ENCODE peak calls at places on chromosomes 5 and 9, in ten cellular contexts. P is SK-N-SH, U is K562, L is HL-60, Y is breast epithelium, O is HCT116, T is Panc1, D is stomach, M is transverse colon, X is endothelial cell of umbilical vein. Z is an unnamed sample.

GRCh38 chr5:1642221-1642620 is 118.5 kb upstream of the LPCAT1 start:
- DNase-seq in X (no peak), U (no peak), T (no peak), P (no peak), M (no peak), Y (no peak), D (no peak), O (no peak), L (no peak), Z (no peak)

GRCh38 chr9:17135578-17135904 is 701 bp downstream of the CNTLN start:
- DNase-seq in P (no peak), L (no peak), O (no peak), D (no peak), U (no peak), X (peak; percentile 48), Y (peak; percentile 20), M (no peak), T (no peak), Z (no peak)

GRCh38 chr5:6347673-6348072 is 30.7 kb downstream of the MED10 start:
- DNase-seq in P (no peak), D (no peak), U (no peak), T (no peak), Y (no peak), L (no peak), O (no peak), M (no peak), X (no peak), Z (no peak)

GRCh38 chr9:92781902-92782301 is 17.3 kb upstream of the BICD2 start:
- DNase-seq in P (no peak), O (no peak), Y (no peak), D (no peak), U (no peak), T (no peak), M (no peak), L (no peak), X (no peak), Z (no peak)

GRCh38 chr9:124333180-124333579 is 75.4 kb downstream of the NEK6 start:
- DNase-seq in T (no peak), Y (no peak), M (no peak), X (no peak), O (no peak), P (no peak), L (no peak), U (no peak), D (no peak), Z (no peak)

GRCh38 chr5:32506251-32506661 is 61.7 kb upstream of the ZFR start:
- DNase-seq in O (no peak), T (no peak), L (no peak), U (no peak), M (no peak), Y (no peak), P (no peak), X (peak; percentile 86), D (no peak), Z (no peak)

GRCh38 chr9:18614651-18615050 is 140.7 kb downstream of the ADAMTSL1 start:
- DNase-seq in M (no peak), X (no peak), T (no peak), O (no peak), L (no peak), P (no peak), U (no peak), Y (no peak), D (no peak), Z (no peak)

GRCh38 chr9:135591491-135592330 is 30.2 kb downstream of the PAEP start:
- DNase-seq in D (no peak), U (no peak), T (no peak), X (no peak), P (no peak), Y (no peak), L (no peak), O (no peak), M (no peak), Z (no peak)

GRCh38 chr9:68978054-68978453 is 35.9 kb downstream of the PRKACG start:
- DNase-seq in T (no peak), X (no peak), P (no peak), Y (no peak), L (peak; percentile 82), M (no peak), O (no peak), D (no peak), U (no peak), Z (no peak)

GRCh38 chr5:60843693-60844428 is at the start of gene ELOVL7:
- DNase-seq in P (peak; percentile 87), L (peak; percentile 4), D (peak; percentile 79), M (peak; percentile 87), X (peak; percentile 14), T (no peak), Y (peak; percentile 73), U (peak; percentile 80), O (peak; percentile 66), Z (no peak)

GRCh38 chr5:150402901-150403342 is 9.8 kb downstream of the CD74 start:
- DNase-seq in X (no peak), Y (no peak), T (no peak), D (no peak), O (no peak), L (no peak), U (no peak), M (no peak), P (no peak), Z (no peak)
- TF ChIP-seq POLR2AphosphoS5 in X (no peak), Y (no peak), T (no peak), D (no peak), O (no peak), L (no peak), U (no peak), M (no peak), P (no peak), Z (no peak)

GRCh38 chr9:127360829-127361228 is 36.1 kb upstream of the SLC2A8 start:
- DNase-seq in X (no peak), O (peak; percentile 21), T (no peak), D (peak; percentile 20), L (peak; percentile 40), Y (no peak), M (no peak), P (peak; percentile 30), U (peak; percentile 58), Z (no peak)
- H3K27ac ChIP-seq in X (no peak overlapping the region), O (no peak overlapping the region), T (no peak overlapping the region), D (peak overlapping the region; percentile 69), L (peak overlapping the region; percentile 80), Y (no peak overlapping the region), M (peak overlapping the region; percentile 68), P (no peak overlapping the region), U (no peak overlapping the region), Z (no peak overlapping the region)

GRCh38 chr9:70421272-70422180 is 7.1 kb upstream of the KLF9 start:
- DNase-seq in P (no peak), L (no peak), X (peak; percentile 44), M (no peak), O (no peak), D (no peak), U (no peak), T (no peak), Y (peak; percentile 59), Z (no peak)

GRCh38 chr9:70421020-70421271 is 6.5 kb upstream of the KLF9 start:
- DNase-seq in P (no peak), Y (no peak), L (no peak), O (no peak), D (no peak), X (no peak), M (no peak), U (no peak), T (no peak), Z (no peak)

GRCh38 chr9:70418822-70419545 is 4.5 kb upstream of the KLF9 start:
- DNase-seq in T (peak; percentile 50), Y (peak; percentile 98), D (peak; percentile 96), M (peak; percentile 95), U (peak; percentile 90), O (peak; percentile 80), X (peak; percentile 97), L (peak; percentile 88), P (peak; percentile 84), Z (peak; percentile 70)

GRCh38 chr9:70419546-70420266 is 5.2 kb upstream of the KLF9 start:
- DNase-seq in M (peak; percentile 96), D (peak; percentile 97), L (peak; percentile 93), P (peak; percentile 85), O (peak; percentile 85), Y (peak; percentile 97), T (peak; percentile 67), U (peak; percentile 89), X (peak; percentile 98), Z (no peak)

GRCh38 chr9:70420267-70421019 is 6.0 kb upstream of the KLF9 start:
- DNase-seq in U (peak; percentile 75), L (peak; percentile 80), P (peak; percentile 78), X (peak; percentile 91), D (peak; percentile 94), T (peak; percentile 27), O (peak; percentile 42), Y (peak; percentile 97), M (peak; percentile 92), Z (no peak)
- TF ChIP-seq POLR2AphosphoS5 in U (peak; percentile 9), L (no peak), P (peak; percentile 90), X (peak; percentile 69), D (peak; percentile 97), T (no peak), O (peak; percentile 75), Y (peak; percentile 85), M (peak; percentile 96), Z (peak; percentile 76)

GRCh38 chr5:72602696-72603685 is 95.8 kb upstream of the ZNF366 start:
- DNase-seq in Y (no peak), X (no peak), O (no peak), M (no peak), D (no peak), U (no peak), P (no peak), L (no peak), T (no peak), Z (no peak)

GRCh38 chr5:72606525-72606924 is 99.3 kb upstream of the ZNF366 start:
- DNase-seq in D (no peak), O (no peak), T (no peak), M (no peak), X (no peak), L (no peak), U (no peak), Y (no peak), P (no peak), Z (no peak)

GRCh38 chr5:72601861-72602260 is 94.7 kb upstream of the ZNF366 start:
- DNase-seq in L (no peak), T (no peak), U (no peak), M (no peak), P (no peak), X (no peak), Y (no peak), D (no peak), O (no peak), Z (no peak)

GRCh38 chr5:72607381-72607780 is 100.2 kb upstream of the ZNF366 start:
- DNase-seq in X (no peak), L (no peak), P (no peak), D (no peak), T (no peak), M (no peak), O (no peak), U (no peak), Y (no peak), Z (no peak)

DNA sequence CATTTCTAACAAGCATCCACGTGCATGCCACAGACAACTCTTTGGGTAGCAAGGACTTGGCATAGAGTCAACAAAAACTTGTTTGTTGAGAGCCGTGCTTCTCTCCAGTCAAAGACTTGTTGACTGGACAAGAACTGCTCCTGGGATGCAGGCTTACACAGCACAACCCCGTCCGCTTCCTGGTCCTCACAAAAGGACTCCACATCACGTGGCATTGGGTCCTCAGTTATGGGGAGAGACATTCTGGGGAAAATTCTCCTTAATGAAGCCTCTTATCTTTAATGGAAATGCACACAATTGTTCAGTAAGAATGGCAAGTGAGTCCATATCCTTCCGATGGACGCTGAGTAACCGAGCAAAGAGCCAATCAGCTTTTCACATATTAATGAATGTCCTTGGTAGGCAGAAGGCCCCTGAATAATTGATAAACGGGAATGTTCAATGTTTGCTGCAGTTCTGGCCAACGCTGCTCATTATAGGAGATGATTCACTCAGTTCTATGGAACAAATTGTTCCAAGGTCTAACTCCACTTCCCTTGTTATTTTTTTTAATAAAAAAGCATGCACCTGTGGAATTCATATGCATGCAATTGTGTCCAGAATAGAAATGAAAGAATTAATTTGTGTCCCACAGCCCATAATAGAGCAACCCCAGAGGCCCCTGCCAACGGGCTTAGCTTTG is 97.0 kb upstream of the ZNF366 start:
- DNase-seq in O (no peak), Y (no peak), L (no peak), U (no peak), M (no peak), T (no peak), D (no peak), X (peak; percentile 99), P (no peak), Z (no peak)
- H3K27ac ChIP-seq in O (no peak overlapping the region), Y (no peak overlapping the region), L (no peak overlapping the region), U (no peak overlapping the region), M (peak overlapping the region; percentile 28), T (no peak overlapping the region), D (no peak overlapping the region), X (peak overlapping the region; percentile 97), P (no peak overlapping the region), Z (no peak overlapping the region)